ENCODE peak calls at places on chromosome 12, in four cellular contexts. G, K, J and L are unnamed samples.

GRCh38 chr12:114209852-114210251 is 196.1 kb downstream of the TBX5 start:
- DNase-seq in G (no peak), K (no peak), J (no peak), L (no peak)

GRCh38 chr12:108306014-108306501 is 33.1 kb downstream of the CMKLR1 start:
- DNase-seq in G (no peak), K (no peak), J (no peak), L (no peak)

GRCh38 chr12:62799126-62799736 is 135.7 kb downstream of the PPM1H start:
- DNase-seq in G (peak; percentile 30), K (no peak), J (peak; percentile 64), L (peak; percentile 81)

GRCh38 chr12:79063258-79063657 is 198.7 kb downstream of the SYT1 start:
- DNase-seq in G (no peak), K (no peak), J (no peak), L (peak; percentile 12)

GRCh38 chr12:119938049-119938667 is 50.9 kb upstream of the BICDL1 start:
- DNase-seq in G (peak; percentile 60), K (peak; percentile 10), J (peak; percentile 23), L (peak; percentile 85)

GRCh38 chr12:103930787-103931536 is 752 bp downstream of the HSP90B1 start:
- DNase-seq in G (no peak), K (no peak), J (peak; percentile 63), L (peak; percentile 32)

GRCh38 chr12:104410786-104411185 is 46.0 kb upstream of the CHST11 start:
- DNase-seq in G (no peak), K (no peak), J (no peak), L (no peak)

GRCh38 chr12:20257311-20257710 is 111.0 kb upstream of the PDE3A start:
- DNase-seq in G (no peak), K (no peak), J (no peak), L (no peak)

GRCh38 chr12:2924019-2924418 is 33.3 kb downstream of the TULP3 start:
- DNase-seq in G (no peak), K (no peak), J (no peak), L (no peak)

GRCh38 chr12:388547-389137 is 478 bp downstream of the KDM5A start:
- DNase-seq in G (no peak), K (no peak), J (no peak), L (no peak)

GRCh38 chr12:130307859-130308258 is 29.8 kb upstream of the PIWIL1 start:
- DNase-seq in G (no peak), K (no peak), J (no peak), L (no peak)

GRCh38 chr12:90953956-90954421 is 987 bp downstream of the CCER1 start:
- DNase-seq in G (no peak), K (no peak), J (no peak), L (peak; percentile 69)

GRCh38 chr12:126069549-126070165 is 1004.4 kb downstream of the AACS start:
- DNase-seq in G (peak; percentile 16), K (peak; percentile 57), J (no peak), L (peak; percentile 13)

GRCh38 chr12:65788912-65789311 is 35.4 kb upstream of the HMGA2 start:
- DNase-seq in G (no peak), K (no peak), J (no peak), L (no peak)

GRCh38 chr12:89064780-89065179 is 287.5 kb downstream of the DUSP6 start:
- DNase-seq in G (no peak), K (no peak), J (no peak), L (no peak)

GRCh38 chr12:5916785-5917290 is 28.2 kb downstream of the ANO2 start:
- DNase-seq in G (no peak), K (no peak), J (no peak), L (no peak)

GRCh38 chr12:92078167-92079053 is 67.2 kb downstream of the BTG1 start:
- DNase-seq in G (no peak), K (no peak), J (peak; percentile 53), L (no peak)

GRCh38 chr12:64882687-64883086 is 58.2 kb downstream of the TBC1D30 start:
- DNase-seq in G (no peak), K (no peak), J (no peak), L (no peak)

GRCh38 chr12:99957866-99958466 is 26.8 kb downstream of the ANKS1B start:
- DNase-seq in G (no peak), K (no peak), J (no peak), L (no peak)

GRCh38 chr12:47651368-47652254 is 54.2 kb downstream of the RPAP3 start:
- DNase-seq in G (peak; percentile 13), K (peak; percentile 23), J (peak; percentile 64), L (peak; percentile 60)

GRCh38 chr12:91978143-91978542 is 167.5 kb downstream of the BTG1 start:
- DNase-seq in G (no peak), K (no peak), J (no peak), L (no peak)

GRCh38 chr12:6828671-6829531 is 694 bp downstream of the P3H3 start:
- DNase-seq in G (no peak), K (no peak), J (peak; percentile 69), L (peak; percentile 79)

GRCh38 chr12:63036216-63036973 is 101.4 kb upstream of the PPM1H start:
- DNase-seq in G (no peak), K (no peak), J (no peak), L (no peak)